ENCODE peak calls at places on chromosomes 11 and 22, in eight cellular contexts. U is neural crest cell; S is activated naive CD4-positive, alpha-beta T cell treated with Interleukin-2 at 50 U/mL for 16 hours; H is iris pigment epithelial cell; B is aorta; W is memory B cell; K is hypothalamus; G is PC-3. C is an unnamed sample.

GRCh38 chr11:84865791-84866535 is 761.2 kb downstream of the DLG2 start:
- DNase-seq in G (peak), K (no peak), S (no peak), H (peak), U (no peak), W (no peak), B (no peak), C (no peak)

GRCh38 chr11:66181632-66182345 is 86.7 kb upstream of the RAB1B start:
- DNase-seq in U (no peak), B (no peak), H (no peak), S (no peak), G (peak), K (no peak), W (no peak), C (no peak)

GRCh38 chr11:126375726-126376125 is 20.2 kb downstream of the ST3GAL4 start:
- DNase-seq in S (no peak), K (no peak), H (no peak), G (peak), B (no peak), U (no peak), W (no peak), C (no peak)

GRCh38 chr11:2097356-2097997 is 41.7 kb downstream of the IGF2 start:
- DNase-seq in S (no peak), G (peak), U (peak), W (no peak), K (no peak), B (no peak), H (peak), C (no peak)

GRCh38 chr11:75802913-75803820 is 11.8 kb upstream of the UVRAG start:
- DNase-seq in S (peak), W (peak), H (peak), G (peak), U (peak), K (peak), B (peak), C (peak)

GRCh38 chr22:49983148-49984042 is 22.8 kb downstream of the PIM3 start:
- DNase-seq in W (peak), U (no peak), H (no peak), B (peak), G (no peak), K (no peak), S (peak), C (no peak)

GRCh38 chr22:25747245-25747944 is 5.4 kb downstream of the MYO18B start:
- DNase-seq in K (no peak), B (peak), S (no peak), U (no peak), G (no peak), W (no peak), H (peak), C (no peak)

GRCh38 chr11:106925245-106925644 is 93.0 kb downstream of the GUCY1A2 start:
- DNase-seq in S (no peak), G (no peak), U (no peak), B (no peak), H (peak), W (no peak), K (no peak), C (no peak)

GRCh38 chr22:50540352-50540751 is 5.3 kb upstream of the KLHDC7B start:
- DNase-seq in W (no peak), S (no peak), B (peak), K (no peak), H (no peak), G (no peak), U (no peak), C (no peak)

GRCh38 chr11:9170450-9170849 is 79.1 kb upstream of the SCUBE2 start:
- DNase-seq in H (peak), W (no peak), G (no peak), B (no peak), U (no peak), K (no peak), S (no peak), C (no peak)

GRCh38 chr11:7955191-7955590 is 10.1 kb downstream of the NLRP10 start:
- DNase-seq in U (no peak), W (no peak), B (no peak), G (peak), H (no peak), K (no peak), S (no peak), C (no peak)

GRCh38 chr22:35882226-35883027 is 146.2 kb downstream of the RBFOX2 start:
- DNase-seq in K (no peak), W (no peak), U (no peak), G (no peak), B (no peak), S (no peak), H (peak), C (no peak)

GRCh38 chr11:72832301-72833082 is 18.3 kb downstream of the ATG16L2 start:
- DNase-seq in G (peak), B (no peak), U (no peak), W (no peak), H (no peak), K (no peak), S (no peak), C (no peak)

GRCh38 chr11:74678591-74679512 is 52.4 kb downstream of the CHRDL2 start:
- DNase-seq in W (no peak), H (no peak), B (no peak), K (no peak), S (no peak), G (no peak), U (no peak), C (no peak)

GRCh38 chr22:29308791-29309262 is 2.4 kb downstream of the GAS2L1 start:
- DNase-seq in K (no peak), G (peak), S (peak), H (peak), B (peak), U (no peak), W (no peak), C (peak)

GRCh38 chr11:5625281-5625680 is 480 bp downstream of the TRIM34 start:
- DNase-seq in B (no peak), S (no peak), H (no peak), G (no peak), K (no peak), W (no peak), U (peak), C (no peak)

GRCh38 chr22:24699861-24700260 is 74.7 kb downstream of the PIWIL3 start:
- DNase-seq in S (no peak), G (no peak), K (no peak), U (no peak), B (no peak), H (no peak), W (no peak), C (no peak)

GRCh38 chr11:12585861-12586260 is 88.4 kb upstream of the TEAD1 start:
- DNase-seq in U (no peak), K (no peak), W (no peak), G (no peak), B (no peak), H (no peak), S (no peak), C (no peak)

GRCh38 chr11:63999349-64000025 is 13.2 kb downstream of the OTUB1 start:
- DNase-seq in K (no peak), S (peak), W (peak), U (peak), H (peak), B (peak), G (peak), C (peak)

GRCh38 chr22:48065852-48066251 is 1303.4 kb downstream of the TBC1D22A start:
- DNase-seq in U (no peak), B (no peak), K (no peak), S (no peak), G (no peak), W (no peak), H (no peak), C (no peak)

GRCh38 chr11:45885274-45885920 is at the start of gene MAPK8IP1:
- DNase-seq in H (peak), U (peak), S (peak), B (no peak), G (peak), K (peak), W (peak), C (peak)

GRCh38 chr11:100970273-100971164 is 159.1 kb downstream of the PGR start:
- DNase-seq in G (no peak), W (no peak), H (peak), S (no peak), U (no peak), K (no peak), B (no peak), C (no peak)

GRCh38 chr11:94800394-94800793 is 32.2 kb downstream of the AMOTL1 start:
- DNase-seq in K (no peak), S (no peak), U (no peak), H (no peak), W (no peak), G (no peak), B (peak), C (no peak)

GRCh38 chr11:78099671-78100070 is 20.0 kb upstream of the NDUFC2 start:
- DNase-seq in H (no peak), U (no peak), B (no peak), G (no peak), K (no peak), W (no peak), S (no peak), C (no peak)

GRCh38 chr11:26227311-26227710 is 104.6 kb upstream of the ANO3 start:
- DNase-seq in S (no peak), G (peak), B (no peak), H (peak), K (no peak), U (no peak), W (no peak), C (no peak)

GRCh38 chr11:119315139-119316016 is 1.6 kb downstream of the MCAM start:
- DNase-seq in K (peak), U (no peak), B (peak), W (peak), G (peak), H (no peak), S (peak), C (peak)

GRCh38 chr11:92149996-92150395 is 74.6 kb upstream of the FAT3 start:
- DNase-seq in U (no peak), K (no peak), B (no peak), S (no peak), H (no peak), W (no peak), G (peak), C (no peak)

GRCh38 chr11:1043563-1044096 is 7.1 kb upstream of the MUC6 start:
- DNase-seq in K (no peak), S (no peak), W (no peak), B (no peak), U (no peak), H (no peak), G (no peak), C (no peak)

GRCh38 chr22:29375436-29376076 is 12.8 kb downstream of the AP1B1 start:
- DNase-seq in S (no peak), G (no peak), B (peak), U (no peak), H (no peak), K (no peak), W (no peak), C (no peak)

GRCh38 chr11:7536102-7536501 is 22.3 kb downstream of the PPFIBP2 start:
- DNase-seq in K (no peak), H (no peak), S (no peak), W (no peak), G (no peak), B (no peak), U (no peak), C (no peak)

GRCh38 chr11:102831128-102831708 is 12.2 kb downstream of the MMP3 start:
- DNase-seq in G (no peak), W (no peak), K (no peak), S (no peak), B (peak), H (peak), U (no peak), C (peak)

GRCh38 chr11:64790205-64791095 is 12.1 kb upstream of the SF1 start:
- DNase-seq in K (no peak), B (no peak), W (no peak), U (no peak), S (no peak), G (no peak), H (no peak), C (no peak)

GRCh38 chr11:93219440-93219839 is 21.6 kb upstream of the SLC36A4 start:
- DNase-seq in B (no peak), U (no peak), K (no peak), S (no peak), G (no peak), W (no peak), H (no peak), C (no peak)

GRCh38 chr11:75558939-75559843 is 2.9 kb upstream of the SERPINH1 start:
- DNase-seq in U (no peak), B (peak), H (peak), W (no peak), S (no peak), G (no peak), K (peak), C (no peak)

GRCh38 chr11:129703846-129704245 is 111.8 kb upstream of the TMEM45B start:
- DNase-seq in B (no peak), S (no peak), U (no peak), W (no peak), G (peak), H (no peak), K (no peak), C (no peak)

GRCh38 chr11:9613830-9614762 is 40.6 kb downstream of the WEE1 start:
- DNase-seq in K (peak), G (peak), H (peak), U (peak), B (peak), S (peak), W (peak), C (peak)

GRCh38 chr22:50622723-50623327 is 5.1 kb downstream of the ARSA start:
- DNase-seq in U (no peak), S (no peak), H (no peak), K (no peak), B (no peak), G (no peak), W (no peak), C (no peak)

GRCh38 chr11:63705526-63705925 is 24.2 kb downstream of the RTN3 start:
- DNase-seq in U (no peak), W (no peak), G (no peak), S (no peak), K (no peak), H (no peak), B (no peak), C (no peak)

GRCh38 chr11:91773090-91773489 is 451.5 kb upstream of the FAT3 start:
- DNase-seq in K (no peak), U (no peak), H (no peak), B (no peak), S (no peak), G (peak), W (no peak), C (no peak)

GRCh38 chr11:88421530-88421929 is 84.0 kb upstream of the CTSC start:
- DNase-seq in G (peak), K (no peak), W (no peak), U (no peak), S (peak), B (no peak), H (peak), C (peak)

C was measured in activated CD4-positive, alpha-beta memory T cell treated with anti-CD3 and anti-CD28 coated beads, Interleukin-2, amount 10 ng/mL, durations not matched to agents 7 days and 5 days.